ENCODE peak calls at places on chromosomes 16 and 17, in eight cellular contexts. One of them, this sample, is unnamed.

GRCh38 chr17:32274643-32275042 is 9.0 kb downstream of the RHBDL3 start:
- DNase-seq in B cell: no peak
- DNase-seq in IMR-90: no peak
- DNase-seq in mucosa of descending colon: no peak
- DNase-seq in hepatocyte: no peak
- DNase-seq in astrocyte of the cerebellum: no peak
- DNase-seq in epithelial cell of proximal tubule: no peak
- DNase-seq in body of pancreas: no peak
- DNase-seq in this sample: no peak

GRCh38 chr16:17078950-17079631 is 391.7 kb downstream of the XYLT1 start:
- DNase-seq in B cell: no peak
- DNase-seq in IMR-90: no peak
- DNase-seq in mucosa of descending colon: no peak
- DNase-seq in hepatocyte: no peak
- DNase-seq in astrocyte of the cerebellum: no peak
- DNase-seq in epithelial cell of proximal tubule: no peak
- DNase-seq in body of pancreas: no peak
- DNase-seq in this sample: no peak

GRCh38 chr16:85171004-85171808 is 58.9 kb upstream of the CIBAR2 start:
- DNase-seq in B cell: no peak
- DNase-seq in IMR-90: no peak
- DNase-seq in mucosa of descending colon: no peak
- DNase-seq in hepatocyte: no peak
- DNase-seq in astrocyte of the cerebellum: no peak
- DNase-seq in epithelial cell of proximal tubule: no peak
- DNase-seq in body of pancreas: no peak
- DNase-seq in this sample: no peak

GRCh38 chr17:8602679-8603078 is 27.8 kb downstream of the MYH10 start:
- DNase-seq in B cell: no peak
- DNase-seq in IMR-90: no peak
- DNase-seq in mucosa of descending colon: no peak
- DNase-seq in hepatocyte: no peak
- DNase-seq in astrocyte of the cerebellum: no peak
- DNase-seq in epithelial cell of proximal tubule: no peak
- DNase-seq in body of pancreas: no peak
- DNase-seq in this sample: no peak

GRCh38 chr16:30602595-30603277 is 7.5 kb downstream of the ZNF689 start:
- DNase-seq in B cell: no peak
- DNase-seq in IMR-90: peak
- DNase-seq in mucosa of descending colon: no peak
- DNase-seq in hepatocyte: no peak
- DNase-seq in astrocyte of the cerebellum: no peak
- DNase-seq in epithelial cell of proximal tubule: no peak
- DNase-seq in body of pancreas: no peak
- DNase-seq in this sample: no peak

GRCh38 chr17:50170662-50171370 is 5.0 kb downstream of the SGCA start:
- DNase-seq in B cell: no peak
- DNase-seq in IMR-90: no peak
- DNase-seq in mucosa of descending colon: no peak
- DNase-seq in hepatocyte: no peak
- DNase-seq in astrocyte of the cerebellum: no peak
- DNase-seq in epithelial cell of proximal tubule: no peak
- DNase-seq in body of pancreas: no peak
- DNase-seq in this sample: peak

GRCh38 chr17:8681175-8681949 is 50.8 kb upstream of the MYH10 start:
- DNase-seq in B cell: no peak
- DNase-seq in IMR-90: peak
- DNase-seq in mucosa of descending colon: no peak
- DNase-seq in hepatocyte: peak
- DNase-seq in astrocyte of the cerebellum: peak
- DNase-seq in epithelial cell of proximal tubule: no peak
- DNase-seq in body of pancreas: no peak
- DNase-seq in this sample: no peak

GRCh38 chr16:19164285-19164684 is 3.8 kb upstream of the SYT17 start:
- DNase-seq in B cell: no peak
- DNase-seq in IMR-90: no peak
- DNase-seq in mucosa of descending colon: no peak
- DNase-seq in hepatocyte: no peak
- DNase-seq in astrocyte of the cerebellum: no peak
- DNase-seq in epithelial cell of proximal tubule: no peak
- DNase-seq in body of pancreas: no peak
- DNase-seq in this sample: no peak

GRCh38 chr16:84031556-84031955 is 11.0 kb downstream of the SLC38A8 start:
- DNase-seq in B cell: no peak
- DNase-seq in IMR-90: no peak
- DNase-seq in mucosa of descending colon: no peak
- DNase-seq in hepatocyte: no peak
- DNase-seq in astrocyte of the cerebellum: no peak
- DNase-seq in epithelial cell of proximal tubule: no peak
- DNase-seq in body of pancreas: no peak
- DNase-seq in this sample: no peak

GRCh38 chr17:83179378-83179777 is 100.0 kb downstream of the METRNL start:
- DNase-seq in B cell: no peak
- DNase-seq in IMR-90: no peak
- DNase-seq in mucosa of descending colon: no peak
- DNase-seq in hepatocyte: peak
- DNase-seq in astrocyte of the cerebellum: no peak
- DNase-seq in epithelial cell of proximal tubule: no peak
- DNase-seq in body of pancreas: peak
- DNase-seq in this sample: no peak

GRCh38 chr16:85386467-85387170 is 226.5 kb upstream of the GSE1 start:
- DNase-seq in B cell: no peak
- DNase-seq in IMR-90: no peak
- DNase-seq in mucosa of descending colon: peak
- DNase-seq in hepatocyte: no peak
- DNase-seq in astrocyte of the cerebellum: no peak
- DNase-seq in epithelial cell of proximal tubule: no peak
- DNase-seq in body of pancreas: no peak
- DNase-seq in this sample: no peak

GRCh38 chr16:51151435-51151950 is 423 bp upstream of the SALL1 start:
- DNase-seq in B cell: no peak
- DNase-seq in IMR-90: peak
- DNase-seq in mucosa of descending colon: peak
- DNase-seq in hepatocyte: peak
- DNase-seq in astrocyte of the cerebellum: peak
- DNase-seq in epithelial cell of proximal tubule: no peak
- DNase-seq in body of pancreas: peak
- DNase-seq in this sample: no peak

GRCh38 chr17:17723354-17724261 is 42.4 kb downstream of the RAI1 start:
- DNase-seq in B cell: peak
- DNase-seq in IMR-90: peak
- DNase-seq in mucosa of descending colon: no peak
- DNase-seq in hepatocyte: peak
- DNase-seq in astrocyte of the cerebellum: peak
- DNase-seq in epithelial cell of proximal tubule: no peak
- DNase-seq in body of pancreas: no peak
- DNase-seq in this sample: no peak

GRCh38 chr17:61799812-61800484 is 63.4 kb downstream of the BRIP1 start:
- DNase-seq in B cell: no peak
- DNase-seq in IMR-90: no peak
- DNase-seq in mucosa of descending colon: no peak
- DNase-seq in hepatocyte: no peak
- DNase-seq in astrocyte of the cerebellum: no peak
- DNase-seq in epithelial cell of proximal tubule: no peak
- DNase-seq in body of pancreas: no peak
- DNase-seq in this sample: no peak

GRCh38 chr17:57097832-57098421 is 12.9 kb downstream of the AKAP1 start:
- DNase-seq in B cell: no peak
- DNase-seq in IMR-90: peak
- DNase-seq in mucosa of descending colon: no peak
- DNase-seq in hepatocyte: no peak
- DNase-seq in astrocyte of the cerebellum: peak
- DNase-seq in epithelial cell of proximal tubule: peak
- DNase-seq in body of pancreas: no peak
- DNase-seq in this sample: no peak

GRCh38 chr17:64443086-64443760 is 5.7 kb upstream of the MILR1 start:
- DNase-seq in B cell: no peak
- DNase-seq in IMR-90: no peak
- DNase-seq in mucosa of descending colon: no peak
- DNase-seq in hepatocyte: no peak
- DNase-seq in astrocyte of the cerebellum: no peak
- DNase-seq in epithelial cell of proximal tubule: no peak
- DNase-seq in body of pancreas: no peak
- DNase-seq in this sample: peak

GRCh38 chr17:19018600-19018950 is 14.0 kb upstream of the FAM83G start:
- DNase-seq in B cell: no peak
- DNase-seq in IMR-90: no peak
- DNase-seq in mucosa of descending colon: peak
- DNase-seq in hepatocyte: no peak
- DNase-seq in astrocyte of the cerebellum: no peak
- DNase-seq in epithelial cell of proximal tubule: no peak
- DNase-seq in body of pancreas: no peak
- DNase-seq in this sample: no peak

GRCh38 chr17:45224671-45225050 is 3.0 kb downstream of the FMNL1 start:
- DNase-seq in B cell: peak
- DNase-seq in IMR-90: no peak
- DNase-seq in mucosa of descending colon: no peak
- DNase-seq in hepatocyte: no peak
- DNase-seq in astrocyte of the cerebellum: no peak
- DNase-seq in epithelial cell of proximal tubule: no peak
- DNase-seq in body of pancreas: no peak
- DNase-seq in this sample: no peak
- TF ChIP-seq CTCF in B cell: no peak
- TF ChIP-seq CTCF in IMR-90: no peak
- TF ChIP-seq CTCF in mucosa of descending colon: no peak
- TF ChIP-seq CTCF in hepatocyte: no peak
- TF ChIP-seq CTCF in astrocyte of the cerebellum: no peak
- TF ChIP-seq CTCF in epithelial cell of proximal tubule: no peak
- TF ChIP-seq CTCF in body of pancreas: no peak
- TF ChIP-seq CTCF in this sample: no peak

DNA sequence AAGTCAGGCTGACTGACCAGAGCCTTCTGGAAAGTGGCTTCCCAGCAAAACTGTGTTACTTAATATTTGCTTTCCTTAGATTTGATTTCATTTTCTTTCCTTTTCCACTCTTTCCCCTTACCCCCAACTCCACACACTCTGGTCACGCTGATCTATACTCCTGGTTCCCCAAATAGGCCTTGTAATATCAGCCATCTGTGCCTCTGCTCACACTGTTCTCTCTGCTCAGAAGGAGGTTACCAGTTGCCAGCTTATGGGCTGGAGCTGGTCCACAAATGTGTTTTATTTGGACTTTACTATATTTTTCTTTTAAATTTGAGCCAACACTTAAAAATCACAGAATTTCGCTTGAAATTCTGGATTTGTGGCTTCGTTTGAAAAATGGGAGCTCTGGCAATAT is 11.3 kb downstream of the ANKS4B start:
- DNase-seq in B cell: no peak
- DNase-seq in IMR-90: no peak
- DNase-seq in mucosa of descending colon: no peak
- DNase-seq in hepatocyte: no peak
- DNase-seq in astrocyte of the cerebellum: no peak
- DNase-seq in epithelial cell of proximal tubule: no peak
- DNase-seq in body of pancreas: no peak
- DNase-seq in this sample: no peak
- TF ChIP-seq CTCF in B cell: no peak
- TF ChIP-seq CTCF in IMR-90: no peak
- TF ChIP-seq CTCF in mucosa of descending colon: no peak
- TF ChIP-seq CTCF in hepatocyte: no peak
- TF ChIP-seq CTCF in astrocyte of the cerebellum: no peak
- TF ChIP-seq CTCF in epithelial cell of proximal tubule: no peak
- TF ChIP-seq CTCF in body of pancreas: no peak
- TF ChIP-seq CTCF in this sample: no peak

DNA sequence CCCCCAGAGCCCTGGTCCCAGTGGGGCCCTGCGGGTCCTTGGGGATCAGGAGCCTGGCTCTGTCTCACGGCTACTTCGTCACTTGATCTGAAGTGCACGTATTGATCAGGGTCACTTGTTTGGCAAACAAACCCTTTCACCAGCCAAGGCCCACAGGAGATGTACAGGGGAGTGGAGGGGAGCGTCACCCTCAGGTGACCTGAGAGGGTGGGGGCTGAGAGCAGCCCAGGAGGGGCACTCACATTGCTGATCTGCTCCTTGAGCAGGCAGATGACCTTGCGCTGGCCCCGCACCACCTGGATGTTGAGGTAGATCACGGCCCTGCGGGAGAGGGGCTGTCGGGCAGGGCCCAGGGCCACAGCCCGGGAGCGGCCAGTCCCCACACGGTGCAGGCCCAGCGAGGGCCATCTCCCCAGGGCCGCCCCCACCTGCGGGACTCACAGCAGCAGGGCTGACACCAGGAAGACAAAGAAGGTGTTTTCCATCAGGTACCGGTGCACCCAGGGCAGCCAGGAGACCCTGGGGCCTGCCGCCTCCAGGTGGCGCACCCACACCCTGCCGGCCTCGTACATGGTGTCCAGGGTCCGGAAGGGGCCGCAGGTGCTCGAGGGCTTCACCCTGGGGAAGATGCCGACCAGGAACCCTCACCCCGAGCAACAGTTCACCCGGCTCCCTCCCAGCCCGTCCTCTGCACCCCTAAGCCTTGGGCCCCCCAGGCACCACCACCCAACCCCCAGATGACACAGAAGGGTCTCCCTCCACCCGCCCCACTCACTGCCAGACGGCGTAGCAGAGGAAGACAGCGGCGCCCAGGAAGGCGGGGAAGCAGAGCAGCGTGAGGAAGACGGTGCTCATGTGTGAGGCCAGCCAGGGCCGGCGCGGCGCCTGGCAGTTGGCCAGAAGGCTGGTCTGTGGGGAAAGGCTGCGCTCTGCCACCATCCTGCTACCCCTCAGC is 11.3 kb downstream of the TMC6 start:
- DNase-seq in B cell: no peak
- DNase-seq in IMR-90: no peak
- DNase-seq in mucosa of descending colon: peak
- DNase-seq in hepatocyte: no peak
- DNase-seq in astrocyte of the cerebellum: no peak
- DNase-seq in epithelial cell of proximal tubule: no peak
- DNase-seq in body of pancreas: peak
- DNase-seq in this sample: peak
- TF ChIP-seq CTCF in B cell: peak
- TF ChIP-seq CTCF in IMR-90: peak
- TF ChIP-seq CTCF in mucosa of descending colon: peak
- TF ChIP-seq CTCF in hepatocyte: peak
- TF ChIP-seq CTCF in astrocyte of the cerebellum: peak
- TF ChIP-seq CTCF in epithelial cell of proximal tubule: peak
- TF ChIP-seq CTCF in body of pancreas: peak
- TF ChIP-seq CTCF in this sample: peak

DNA sequence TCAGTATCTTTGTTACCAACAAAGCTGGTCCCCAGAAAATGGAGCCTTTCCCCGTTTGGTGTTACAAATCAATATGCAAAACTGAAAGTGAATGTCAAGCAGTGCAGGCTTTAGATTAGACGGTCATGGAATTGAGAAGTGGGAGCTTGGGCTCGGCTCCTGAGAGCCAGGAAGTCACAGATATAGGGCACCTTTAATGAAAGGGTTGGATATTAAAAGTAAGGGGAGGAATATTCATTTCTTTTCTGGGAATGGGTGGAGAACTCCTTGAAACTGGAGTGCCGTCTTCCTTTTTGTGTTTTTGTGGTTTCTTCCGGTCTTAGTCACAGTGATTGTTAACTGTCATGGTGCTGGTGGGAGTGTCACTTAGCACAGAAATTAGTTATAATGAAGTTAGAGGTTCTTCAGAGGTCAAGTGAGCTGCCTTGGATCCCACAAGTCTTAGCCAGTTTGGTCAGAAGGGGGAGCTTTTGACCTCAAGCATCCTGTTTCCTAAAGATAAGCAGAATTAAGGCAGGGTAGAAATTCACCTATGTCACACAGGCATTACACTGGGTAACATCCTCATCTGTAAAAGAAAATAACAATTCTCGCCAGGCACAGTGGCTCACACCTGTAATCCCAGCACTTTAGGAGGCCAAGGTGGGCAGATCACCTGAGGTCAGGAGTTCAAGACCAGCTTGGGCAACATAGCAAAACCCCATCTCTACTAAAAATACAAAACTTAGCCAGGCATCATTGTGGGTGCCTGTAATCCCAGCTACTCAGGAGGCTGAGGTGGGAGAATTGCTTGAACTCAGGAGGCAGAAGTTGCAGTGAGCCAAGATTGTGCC is 9.6 kb upstream of the EIF1 start:
- DNase-seq in B cell: no peak
- DNase-seq in IMR-90: peak
- DNase-seq in mucosa of descending colon: no peak
- DNase-seq in hepatocyte: no peak
- DNase-seq in astrocyte of the cerebellum: no peak
- DNase-seq in epithelial cell of proximal tubule: peak
- DNase-seq in body of pancreas: no peak
- DNase-seq in this sample: peak
- TF ChIP-seq CTCF in B cell: no peak
- TF ChIP-seq CTCF in IMR-90: no peak
- TF ChIP-seq CTCF in mucosa of descending colon: no peak
- TF ChIP-seq CTCF in hepatocyte: no peak
- TF ChIP-seq CTCF in astrocyte of the cerebellum: no peak
- TF ChIP-seq CTCF in epithelial cell of proximal tubule: peak
- TF ChIP-seq CTCF in body of pancreas: no peak
- TF ChIP-seq CTCF in this sample: peak